ENCODE peak calls at places on chromosomes 12 and 14, in six cellular contexts. O is IMR-90, S is trophoblast cell, R is H1, G is mesendoderm, H is mesenchymal stem cell. M is an unnamed sample. For H3K4me1, the result is how much of the 10 kb centered on the place peaks cover.

GRCh38 chr12:124188561-124189405 is 106.1 kb upstream of the RFLNA start:
- DNase-seq in O (no peak), S (peak), R (no peak), G (peak), H (peak), M (no peak)

GRCh38 chr14:30551460-30551859 is 7.5 kb upstream of the G2E3 start:
- DNase-seq in O (peak), S (no peak), R (no peak), G (no peak), H (no peak), M (no peak)

GRCh38 chr14:76456200-76456599 is 80.3 kb downstream of the ESRRB start:
- DNase-seq in O (peak), S (peak), R (peak), G (peak), H (peak), M (peak)

GRCh38 chr12:13811061-13811460 is 170.3 kb downstream of the GRIN2B start:
- DNase-seq in O (no peak), S (peak), R (no peak), G (peak), H (no peak), M (no peak)

GRCh38 chr14:64234877-64235651 is 59.1 kb downstream of the ESR2 start:
- DNase-seq in O (peak), S (peak), R (no peak), G (no peak), H (no peak), M (no peak)

GRCh38 chr12:45670339-45671065 is 59.0 kb upstream of the ARID2 start:
- DNase-seq in O (no peak), S (no peak), R (no peak), G (no peak), H (no peak), M (no peak)

GRCh38 chr14:63268746-63269145 is 50.0 kb downstream of the GPHB5 start:
- DNase-seq in O (no peak), S (no peak), R (no peak), G (no peak), H (no peak), M (no peak)

GRCh38 chr12:123034022-123034541 is 53.6 kb downstream of the ARL6IP4 start:
- DNase-seq in O (no peak), S (no peak), R (no peak), G (no peak), H (no peak), M (no peak)

GRCh38 chr12:95820096-95820703 is 29.6 kb upstream of the NTN4 start:
- DNase-seq in O (peak), S (peak), R (no peak), G (peak), H (peak), M (no peak)

GRCh38 chr12:114841557-114842251 is 157.7 kb upstream of the TBX3 start:
- DNase-seq in O (no peak), S (peak), R (no peak), G (peak), H (no peak), M (no peak)

GRCh38 chr12:13835657-13836056 is 145.7 kb downstream of the GRIN2B start:
- DNase-seq in O (no peak), S (peak), R (no peak), G (no peak), H (no peak), M (no peak)

GRCh38 chr14:92709340-92710000 is 39.0 kb downstream of the LGMN start:
- DNase-seq in O (no peak), S (no peak), R (no peak), G (no peak), H (no peak), M (no peak)

GRCh38 chr14:67411820-67412421 is at the start of gene PLEK2:
- DNase-seq in O (no peak), S (peak), R (peak), G (no peak), H (no peak), M (no peak)

GRCh38 chr12:116454950-116455447 is 104.2 kb upstream of the MAP1LC3B2 start:
- DNase-seq in O (peak), S (peak), R (no peak), G (peak), H (peak), M (no peak)

GRCh38 chr12:6280053-6280469 is 30.4 kb upstream of the PLEKHG6 start:
- DNase-seq in O (peak), S (peak), R (no peak), G (peak), H (peak), M (no peak)

DNA sequence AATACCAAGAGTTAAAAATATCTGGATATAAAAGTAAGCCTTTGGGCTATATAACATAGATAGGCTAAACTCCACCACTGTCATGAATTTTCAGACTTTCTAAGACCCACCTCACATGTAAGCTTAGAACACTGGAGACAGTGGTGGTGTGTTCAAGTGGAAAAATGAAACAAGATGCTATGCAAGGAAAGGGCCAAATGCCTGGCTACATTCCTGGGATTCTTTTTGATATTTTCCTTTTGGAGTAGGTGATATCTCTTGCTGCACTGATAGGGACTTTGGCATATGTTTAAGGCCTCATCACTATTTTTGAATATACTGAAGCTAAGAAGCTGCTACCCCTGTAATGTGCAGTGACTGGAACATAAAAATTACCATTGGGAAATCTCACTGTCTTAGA is 341.3 kb downstream of the SLC16A7 start:
- DNase-seq in O (no peak), S (peak), R (no peak), G (peak), H (no peak), M (no peak)
- H2AK5ac ChIP-seq in O (no peak), S (no peak), R (no peak), G (no peak), H (no peak), M (no peak)

DNA sequence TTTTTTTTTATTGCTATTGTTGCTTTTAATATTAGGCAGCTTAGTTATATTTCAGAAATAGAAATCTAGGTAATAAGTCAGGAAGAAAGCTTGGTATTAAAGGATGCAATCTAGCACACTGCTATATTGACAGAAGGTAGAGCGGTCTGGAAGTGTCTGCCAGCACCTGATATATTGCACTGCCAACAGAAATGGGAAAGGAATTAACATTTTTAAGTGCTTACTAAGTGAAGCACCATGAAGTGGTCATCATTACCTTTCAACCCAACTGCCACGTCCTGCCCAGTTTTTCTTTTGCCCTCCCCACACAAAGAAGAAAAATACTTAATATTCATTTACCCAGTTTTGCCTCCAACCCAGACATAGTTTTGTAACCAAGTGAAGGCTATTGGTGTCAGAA is 163.5 kb downstream of the KITLG start:
- DNase-seq in O (no peak), S (no peak), R (no peak), G (no peak), H (no peak), M (no peak)
- H3K4me1 ChIP-seq in O (under half), S (under half), R (under half), G (under half), H (under half), M (under half)

DNA sequence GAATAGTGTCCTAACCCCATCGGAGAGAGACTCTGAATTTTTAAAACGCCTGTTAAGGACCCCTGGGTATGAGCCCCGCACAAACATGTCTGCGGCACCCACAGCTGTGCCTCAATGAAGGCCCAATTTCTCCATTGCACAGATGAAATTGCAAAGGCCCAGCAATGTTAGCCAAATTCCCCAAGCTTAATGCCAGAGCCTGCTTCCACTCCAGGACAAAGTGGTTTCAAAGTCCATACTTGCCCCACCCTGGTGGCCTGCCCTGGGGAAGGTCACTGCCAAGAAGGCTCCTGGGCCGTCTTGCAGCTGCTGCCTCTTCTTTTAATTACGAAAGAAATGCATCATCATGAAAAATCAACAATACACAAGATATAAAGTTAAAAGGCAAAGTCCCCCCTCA is 1179.7 kb downstream of the VRK1 start:
- DNase-seq in O (no peak), S (no peak), R (no peak), G (no peak), H (no peak), M (no peak)
- H3K4me3 ChIP-seq in O (no peak), S (no peak), R (no peak), G (no peak), H (peak), M (no peak)

DNA sequence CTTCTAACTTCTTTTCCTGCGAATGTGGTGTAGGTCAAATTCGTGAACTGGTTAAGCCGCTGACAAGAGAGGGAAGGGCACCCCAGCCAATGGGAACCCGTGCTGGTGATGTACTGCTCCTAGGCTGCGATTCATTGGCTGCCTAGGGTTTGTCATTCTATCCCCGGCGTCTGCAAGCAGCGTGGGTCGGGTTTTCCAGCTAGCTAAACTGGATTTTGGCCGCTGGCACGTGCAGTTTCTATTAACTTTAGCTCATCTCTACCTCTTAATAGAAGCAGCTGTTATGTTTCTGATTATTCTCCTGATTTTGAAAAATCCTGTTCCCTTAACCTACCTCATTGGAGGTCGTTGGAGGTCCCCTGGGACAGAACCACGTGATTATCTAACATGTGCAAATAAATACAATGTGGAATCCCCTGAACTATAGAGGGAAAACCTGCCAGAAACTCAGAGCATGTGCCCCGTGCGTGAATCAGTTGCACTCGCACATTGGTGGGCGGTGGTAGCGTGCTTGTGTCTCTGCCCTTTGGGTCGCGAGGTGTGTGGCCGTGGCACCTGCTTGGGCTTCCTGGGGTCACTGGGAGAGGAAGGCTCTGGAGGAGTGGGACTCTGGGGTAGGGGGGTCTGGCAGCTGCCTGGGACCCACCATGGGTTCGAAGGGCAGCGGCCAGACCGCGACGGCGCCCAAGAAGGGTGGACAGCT is 876 bp upstream of the PPM1A start:
- DNase-seq in O (peak), S (peak), R (peak), G (peak), H (peak), M (peak)
- H2AK5ac ChIP-seq in O (peak), S (peak), R (peak), G (no peak), H (no peak), M (peak)

GRCh38 chr12:4293942-4294505 is 20.5 kb downstream of the CCND2 start:
- DNase-seq in O (no peak), S (no peak), R (no peak), G (no peak), H (no peak), M (no peak)

GRCh38 chr12:4293299-4293941 is 19.9 kb downstream of the CCND2 start:
- DNase-seq in O (no peak), S (no peak), R (no peak), G (no peak), H (no peak), M (no peak)

GRCh38 chr12:4289334-4289878 is 15.8 kb downstream of the CCND2 start:
- DNase-seq in O (no peak), S (no peak), R (no peak), G (no peak), H (no peak), M (no peak)

GRCh38 chr12:4290011-4290790 is 16.6 kb downstream of the CCND2 start:
- DNase-seq in O (no peak), S (no peak), R (no peak), G (no peak), H (no peak), M (no peak)

GRCh38 chr12:4292266-4293063 is 18.9 kb downstream of the CCND2 start:
- DNase-seq in O (no peak), S (no peak), R (no peak), G (no peak), H (no peak), M (no peak)
- H3K4me1 ChIP-seq in O (under half), S (under half), R (under half), G (under half), H (under half), M (under half)

GRCh38 chr14:104116544-104117340 is 21.6 kb upstream of the KIF26A start:
- DNase-seq in O (no peak), S (peak), R (peak), G (no peak), H (no peak), M (no peak)
- H3K4me3 ChIP-seq in O (no peak), S (peak), R (peak), G (no peak), H (no peak), M (peak)

M was measured in neuronal stem cell.